ENCODE peak calls at places on chromosome 19, in five cellular contexts. One of them, this sample, is unnamed.

GRCh38 chr19:55118401-55118991 is 1.1 kb upstream of the PPP1R12C start:
- DNase-seq in MM.1S: no peak
- DNase-seq in HCT116: no peak
- DNase-seq in GM23338: peak; percentile 97
- DNase-seq in GM23248: peak; percentile 34
- DNase-seq in this sample: no peak

GRCh38 chr19:6580313-6580712 is 10.6 kb downstream of the CD70 start:
- DNase-seq in MM.1S: no peak
- DNase-seq in HCT116: peak; percentile 77
- DNase-seq in GM23338: no peak
- DNase-seq in GM23248: peak; percentile 91
- DNase-seq in this sample: no peak

GRCh38 chr19:27775395-27775794 is 1437.6 kb downstream of the UQCRFS1 start:
- DNase-seq in MM.1S: no peak
- DNase-seq in HCT116: no peak
- DNase-seq in GM23338: no peak
- DNase-seq in GM23248: peak; percentile 8
- DNase-seq in this sample: no peak

GRCh38 chr19:2376784-2377519 is 16.9 kb downstream of the TMPRSS9 start:
- DNase-seq in MM.1S: no peak
- DNase-seq in HCT116: no peak
- DNase-seq in GM23338: no peak
- DNase-seq in GM23248: peak; percentile 22
- DNase-seq in this sample: no peak

GRCh38 chr19:58399903-58400637 is 4.6 kb downstream of the RNF225 start:
- DNase-seq in MM.1S: no peak
- DNase-seq in HCT116: no peak
- DNase-seq in GM23338: no peak
- DNase-seq in GM23248: peak; percentile 36
- DNase-seq in this sample: peak; percentile 82

GRCh38 chr19:5397804-5398692 is 57.2 kb upstream of the ZNRF4 start:
- DNase-seq in MM.1S: no peak
- DNase-seq in HCT116: no peak
- DNase-seq in GM23338: peak; percentile 94
- DNase-seq in GM23248: peak; percentile 55
- DNase-seq in this sample: peak; percentile 81

GRCh38 chr19:7461841-7462629 is 26.8 kb downstream of the PEX11G start:
- DNase-seq in MM.1S: no peak
- DNase-seq in HCT116: no peak
- DNase-seq in GM23338: peak; percentile 66
- DNase-seq in GM23248: no peak
- DNase-seq in this sample: peak; percentile 39

GRCh38 chr19:36963262-36963661 is 47.1 kb downstream of the ZNF568 start:
- DNase-seq in MM.1S: no peak
- DNase-seq in HCT116: no peak
- DNase-seq in GM23338: no peak
- DNase-seq in GM23248: no peak
- DNase-seq in this sample: peak; percentile 3

GRCh38 chr19:55082023-55082851 is 6.6 kb downstream of the EPS8L1 start:
- DNase-seq in MM.1S: no peak
- DNase-seq in HCT116: no peak
- DNase-seq in GM23338: peak; percentile 97
- DNase-seq in GM23248: peak; percentile 46
- DNase-seq in this sample: peak; percentile 87

GRCh38 chr19:34351382-34351802 is 13.6 kb upstream of the GPI start:
- DNase-seq in MM.1S: no peak
- DNase-seq in HCT116: no peak
- DNase-seq in GM23338: no peak
- DNase-seq in GM23248: no peak
- DNase-seq in this sample: no peak

GRCh38 chr19:7482584-7483439 is 6.0 kb downstream of the PEX11G start:
- DNase-seq in MM.1S: no peak
- DNase-seq in HCT116: peak; percentile 24
- DNase-seq in GM23338: peak; percentile 97
- DNase-seq in GM23248: peak; percentile 16
- DNase-seq in this sample: peak; percentile 91

GRCh38 chr19:35755160-35755549 is 1.7 kb downstream of the HSPB6 start:
- DNase-seq in MM.1S: no peak
- DNase-seq in HCT116: no peak
- DNase-seq in GM23338: peak; percentile 21
- DNase-seq in GM23248: no peak
- DNase-seq in this sample: no peak

GRCh38 chr19:30228726-30229523 is 143.3 kb upstream of the ZNF536 start:
- DNase-seq in MM.1S: no peak
- DNase-seq in HCT116: no peak
- DNase-seq in GM23338: peak; percentile 35
- DNase-seq in GM23248: peak; percentile 60
- DNase-seq in this sample: peak; percentile 76

GRCh38 chr19:35644987-35645679 is 3.0 kb upstream of the COX6B1 start:
- DNase-seq in MM.1S: peak; percentile 63
- DNase-seq in HCT116: peak; percentile 56
- DNase-seq in GM23338: peak; percentile 97
- DNase-seq in GM23248: peak; percentile 69
- DNase-seq in this sample: peak; percentile 75

DNA sequence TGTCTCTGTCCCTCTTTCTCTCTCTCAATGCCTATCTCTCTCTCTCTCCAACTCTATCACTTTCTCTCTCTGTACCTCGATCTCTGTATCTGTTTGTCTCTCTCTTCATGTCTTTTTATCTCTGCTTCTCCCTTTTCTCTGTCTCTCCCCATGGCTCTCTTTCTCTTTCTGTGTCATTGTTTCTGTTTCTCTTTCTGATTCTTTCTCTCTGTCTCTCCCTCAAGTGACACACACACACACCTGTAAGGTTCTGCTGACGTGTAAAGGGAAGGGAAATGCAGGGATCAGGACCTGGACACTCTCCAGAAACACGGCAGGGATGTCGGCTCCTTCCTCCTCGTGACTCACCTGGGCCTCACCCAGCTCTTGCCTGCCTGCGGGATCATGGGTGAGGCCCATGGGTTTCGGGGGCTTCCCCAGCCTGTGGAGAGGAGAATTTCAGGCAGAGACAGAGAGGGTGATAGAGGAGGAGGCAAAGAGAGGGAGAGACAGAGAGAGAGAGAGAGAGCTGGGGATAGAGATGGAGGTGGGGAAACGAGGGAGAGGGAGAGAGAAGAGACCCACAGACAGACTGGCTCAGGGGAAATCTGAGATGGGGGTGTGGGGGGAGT is 5.4 kb upstream of the PLAUR start:
- DNase-seq in MM.1S: peak; percentile 53
- DNase-seq in HCT116: peak; percentile 92
- DNase-seq in GM23338: peak; percentile 32
- DNase-seq in GM23248: peak; percentile 70
- DNase-seq in this sample: no peak
- TF ChIP-seq EZH2phosphoT487 in MM.1S: no peak
- TF ChIP-seq EZH2phosphoT487 in HCT116: no peak
- TF ChIP-seq EZH2phosphoT487 in GM23338: no peak
- TF ChIP-seq EZH2phosphoT487 in GM23248: no peak
- TF ChIP-seq EZH2phosphoT487 in this sample: no peak

DNA sequence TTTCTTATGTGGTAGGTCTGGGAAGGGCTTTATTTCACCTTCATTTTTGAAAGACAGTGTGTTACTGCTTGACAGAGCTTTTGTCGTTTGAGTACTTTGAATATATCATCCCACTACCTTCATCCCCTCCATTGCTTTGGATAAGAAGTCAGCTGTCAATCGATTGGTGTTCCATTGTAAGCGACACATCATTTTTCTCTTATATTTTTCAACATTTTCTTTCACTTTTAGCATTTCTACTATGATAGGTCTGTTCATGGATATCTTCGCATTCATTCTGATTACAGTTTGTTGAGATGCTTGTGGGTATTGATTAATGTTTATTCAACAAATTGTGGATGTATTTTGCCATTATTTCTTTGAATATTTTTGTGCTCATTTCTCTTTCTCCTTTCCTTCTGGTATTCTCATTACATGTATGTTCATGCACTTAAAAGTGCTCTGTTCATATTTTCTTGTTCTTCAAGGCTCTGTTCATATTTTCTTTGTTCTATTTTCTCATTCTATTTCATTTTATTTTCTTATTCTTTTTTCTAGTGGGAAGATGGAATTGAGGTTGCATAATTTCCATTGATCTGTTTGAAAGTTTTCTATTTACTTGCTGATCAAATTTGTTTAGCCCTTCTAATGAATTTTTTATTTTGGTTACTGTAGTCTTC is 29.2 kb downstream of the ZNF546 start:
- DNase-seq in MM.1S: no peak
- DNase-seq in HCT116: no peak
- DNase-seq in GM23338: no peak
- DNase-seq in GM23248: no peak
- DNase-seq in this sample: no peak
- TF ChIP-seq EZH2phosphoT487 in MM.1S: no peak
- TF ChIP-seq EZH2phosphoT487 in HCT116: no peak
- TF ChIP-seq EZH2phosphoT487 in GM23338: no peak
- TF ChIP-seq EZH2phosphoT487 in GM23248: no peak
- TF ChIP-seq EZH2phosphoT487 in this sample: no peak

DNA sequence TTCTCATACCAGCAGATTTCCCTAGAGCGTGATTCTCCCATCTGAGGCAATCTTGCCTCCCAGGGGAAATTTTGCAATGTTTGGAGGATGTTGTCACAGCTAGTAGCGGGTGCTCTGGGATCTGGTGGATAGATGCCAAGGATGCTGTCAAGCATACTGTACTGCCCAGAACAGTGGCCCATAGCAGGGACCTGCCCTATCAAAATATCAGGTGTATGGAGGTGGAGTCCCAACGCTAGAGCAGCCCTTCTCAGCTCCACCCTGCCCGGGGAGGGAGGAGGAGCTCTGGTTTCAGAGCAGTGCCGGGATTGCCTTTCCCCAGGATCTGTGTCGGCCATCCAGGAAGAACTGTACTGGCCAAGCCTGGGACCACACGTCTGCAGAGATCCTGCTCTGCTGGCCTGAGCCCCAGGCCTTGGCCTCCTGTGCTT is 10.9 kb upstream of the QTRT1 start:
- DNase-seq in MM.1S: no peak
- DNase-seq in HCT116: no peak
- DNase-seq in GM23338: no peak
- DNase-seq in GM23248: peak; percentile 49
- DNase-seq in this sample: no peak
- TF ChIP-seq EZH2phosphoT487 in MM.1S: no peak
- TF ChIP-seq EZH2phosphoT487 in HCT116: no peak
- TF ChIP-seq EZH2phosphoT487 in GM23338: no peak
- TF ChIP-seq EZH2phosphoT487 in GM23248: no peak
- TF ChIP-seq EZH2phosphoT487 in this sample: no peak

GRCh38 chr19:52991484-52991883 is 22.2 kb upstream of the ERVV-1 start:
- DNase-seq in MM.1S: no peak
- DNase-seq in HCT116: no peak
- DNase-seq in GM23338: no peak
- DNase-seq in GM23248: peak; percentile 86
- DNase-seq in this sample: no peak

GRCh38 chr19:52988506-52988905 is 25.2 kb upstream of the ERVV-1 start:
- DNase-seq in MM.1S: no peak
- DNase-seq in HCT116: no peak
- DNase-seq in GM23338: no peak
- DNase-seq in GM23248: no peak
- DNase-seq in this sample: no peak

GRCh38 chr19:52992109-52993004 is 21.4 kb upstream of the ERVV-1 start:
- DNase-seq in MM.1S: no peak
- DNase-seq in HCT116: no peak
- DNase-seq in GM23338: peak; percentile 46
- DNase-seq in GM23248: peak; percentile 24
- DNase-seq in this sample: peak; percentile 42

GRCh38 chr19:52993342-52994178 is 20.2 kb upstream of the ERVV-1 start:
- DNase-seq in MM.1S: no peak
- DNase-seq in HCT116: peak; percentile 32
- DNase-seq in GM23338: peak; percentile 92
- DNase-seq in GM23248: peak; percentile 91
- DNase-seq in this sample: peak; percentile 94

GRCh38 chr19:52991021-52991420 is 22.7 kb upstream of the ERVV-1 start:
- DNase-seq in MM.1S: no peak
- DNase-seq in HCT116: no peak
- DNase-seq in GM23338: no peak
- DNase-seq in GM23248: no peak
- DNase-seq in this sample: no peak
- TF ChIP-seq EZH2phosphoT487 in MM.1S: no peak
- TF ChIP-seq EZH2phosphoT487 in HCT116: no peak
- TF ChIP-seq EZH2phosphoT487 in GM23338: no peak
- TF ChIP-seq EZH2phosphoT487 in GM23248: no peak
- TF ChIP-seq EZH2phosphoT487 in this sample: no peak

GRCh38 chr19:15609261-15609660 is 5.8 kb upstream of the CYP4F8 start:
- DNase-seq in MM.1S: no peak
- DNase-seq in HCT116: no peak
- DNase-seq in GM23338: no peak
- DNase-seq in GM23248: no peak
- DNase-seq in this sample: no peak

GRCh38 chr19:15615526-15615925 is 508 bp downstream of the CYP4F8 start:
- DNase-seq in MM.1S: no peak
- DNase-seq in HCT116: no peak
- DNase-seq in GM23338: no peak
- DNase-seq in GM23248: no peak
- DNase-seq in this sample: no peak

GRCh38 chr19:15614507-15615379 is at the start of gene CYP4F8:
- DNase-seq in MM.1S: no peak
- DNase-seq in HCT116: no peak
- DNase-seq in GM23338: no peak
- DNase-seq in GM23248: no peak
- DNase-seq in this sample: no peak

GRCh38 chr19:15613338-15613737 is 1.7 kb upstream of the CYP4F8 start:
- DNase-seq in MM.1S: no peak
- DNase-seq in HCT116: no peak
- DNase-seq in GM23338: no peak
- DNase-seq in GM23248: no peak
- DNase-seq in this sample: no peak

GRCh38 chr19:15612342-15612741 is 2.7 kb upstream of the CYP4F8 start:
- DNase-seq in MM.1S: no peak
- DNase-seq in HCT116: no peak
- DNase-seq in GM23338: no peak
- DNase-seq in GM23248: no peak
- DNase-seq in this sample: no peak
- TF ChIP-seq EZH2phosphoT487 in MM.1S: no peak
- TF ChIP-seq EZH2phosphoT487 in HCT116: no peak
- TF ChIP-seq EZH2phosphoT487 in GM23338: no peak
- TF ChIP-seq EZH2phosphoT487 in GM23248: no peak
- TF ChIP-seq EZH2phosphoT487 in this sample: no peak

GRCh38 chr19:681638-682037 is 5.4 kb downstream of the FSTL3 start:
- DNase-seq in MM.1S: no peak
- DNase-seq in HCT116: no peak
- DNase-seq in GM23338: no peak
- DNase-seq in GM23248: no peak
- DNase-seq in this sample: no peak
- TF ChIP-seq EZH2phosphoT487 in MM.1S: no peak
- TF ChIP-seq EZH2phosphoT487 in HCT116: no peak
- TF ChIP-seq EZH2phosphoT487 in GM23338: no peak
- TF ChIP-seq EZH2phosphoT487 in GM23248: no peak
- TF ChIP-seq EZH2phosphoT487 in this sample: no peak

GRCh38 chr19:50173144-50173543 is 10.1 kb upstream of the IZUMO2 start:
- DNase-seq in MM.1S: peak; percentile 41
- DNase-seq in HCT116: no peak
- DNase-seq in GM23338: no peak
- DNase-seq in GM23248: no peak
- DNase-seq in this sample: no peak
- TF ChIP-seq EZH2phosphoT487 in MM.1S: no peak
- TF ChIP-seq EZH2phosphoT487 in HCT116: no peak
- TF ChIP-seq EZH2phosphoT487 in GM23338: no peak
- TF ChIP-seq EZH2phosphoT487 in GM23248: no peak
- TF ChIP-seq EZH2phosphoT487 in this sample: no peak

DNA sequence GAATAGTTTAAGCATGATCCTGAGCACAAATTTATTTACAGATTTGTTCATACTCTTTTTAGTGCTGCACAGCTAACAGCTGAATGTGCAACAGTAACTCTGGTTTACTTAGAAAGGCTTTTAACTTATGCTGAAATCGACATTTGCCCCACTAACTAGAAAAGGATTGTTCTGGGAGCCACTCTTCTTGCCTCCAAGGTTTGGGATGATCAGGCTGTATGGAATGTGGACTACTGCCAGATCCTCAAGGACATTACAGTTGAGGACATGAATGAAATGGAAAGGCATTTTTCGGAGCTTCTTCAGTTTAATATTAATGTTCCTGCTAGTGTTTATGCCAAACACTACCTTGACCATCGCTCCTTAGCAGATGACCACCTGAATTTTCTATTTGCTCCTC is 16.0 kb downstream of the ZNF100 start:
- DNase-seq in MM.1S: no peak
- DNase-seq in HCT116: no peak
- DNase-seq in GM23338: no peak
- DNase-seq in GM23248: peak; percentile 60
- DNase-seq in this sample: no peak
- TF ChIP-seq EZH2phosphoT487 in MM.1S: no peak
- TF ChIP-seq EZH2phosphoT487 in HCT116: no peak
- TF ChIP-seq EZH2phosphoT487 in GM23338: no peak
- TF ChIP-seq EZH2phosphoT487 in GM23248: no peak
- TF ChIP-seq EZH2phosphoT487 in this sample: no peak

This sample was measured in SK-N-SH.